ENCODE peak calls at places on chromosomes 5 and 9, in nine cellular contexts. One of them, this sample, is unnamed.

GRCh38 chr5:12934722-12935121 is 1009.8 kb downstream of the DNAH5 start:
- DNase-seq in pons: no peak
- DNase-seq in SIG-M5: no peak
- DNase-seq in T-cell: no peak
- DNase-seq in HEK293T: no peak
- DNase-seq in left ventricle myocardium inferior: no peak
- DNase-seq in neural progenitor cell: no peak
- DNase-seq in GM23248: no peak
- DNase-seq in dermis microvascular lymphatic vessel endothelial cell: peak
- DNase-seq in this sample: peak

GRCh38 chr5:34585601-34586104 is 70.5 kb upstream of the RAI14 start:
- DNase-seq in pons: no peak
- DNase-seq in SIG-M5: no peak
- DNase-seq in T-cell: no peak
- DNase-seq in HEK293T: no peak
- DNase-seq in left ventricle myocardium inferior: no peak
- DNase-seq in neural progenitor cell: no peak
- DNase-seq in GM23248: peak
- DNase-seq in dermis microvascular lymphatic vessel endothelial cell: peak
- DNase-seq in this sample: peak

GRCh38 chr5:50564079-50564478 is 102.4 kb upstream of the PARP8 start:
- DNase-seq in pons: no peak
- DNase-seq in SIG-M5: no peak
- DNase-seq in T-cell: peak
- DNase-seq in HEK293T: no peak
- DNase-seq in left ventricle myocardium inferior: no peak
- DNase-seq in neural progenitor cell: no peak
- DNase-seq in GM23248: no peak
- DNase-seq in dermis microvascular lymphatic vessel endothelial cell: no peak
- DNase-seq in this sample: no peak

GRCh38 chr9:19516348-19516747 is 107.5 kb downstream of the ACER2 start:
- DNase-seq in pons: no peak
- DNase-seq in SIG-M5: no peak
- DNase-seq in T-cell: no peak
- DNase-seq in HEK293T: no peak
- DNase-seq in left ventricle myocardium inferior: no peak
- DNase-seq in neural progenitor cell: no peak
- DNase-seq in GM23248: no peak
- DNase-seq in dermis microvascular lymphatic vessel endothelial cell: no peak
- DNase-seq in this sample: no peak

GRCh38 chr9:113853333-113853732 is 22.8 kb upstream of the ZNF618 start:
- DNase-seq in pons: no peak
- DNase-seq in SIG-M5: no peak
- DNase-seq in T-cell: no peak
- DNase-seq in HEK293T: peak
- DNase-seq in left ventricle myocardium inferior: no peak
- DNase-seq in neural progenitor cell: peak
- DNase-seq in GM23248: no peak
- DNase-seq in dermis microvascular lymphatic vessel endothelial cell: peak
- DNase-seq in this sample: no peak

GRCh38 chr5:103260951-103261350 is 2.4 kb downstream of the MACIR start:
- DNase-seq in pons: no peak
- DNase-seq in SIG-M5: no peak
- DNase-seq in T-cell: no peak
- DNase-seq in HEK293T: no peak
- DNase-seq in left ventricle myocardium inferior: no peak
- DNase-seq in neural progenitor cell: no peak
- DNase-seq in GM23248: no peak
- DNase-seq in dermis microvascular lymphatic vessel endothelial cell: no peak
- DNase-seq in this sample: no peak

GRCh38 chr9:79020266-79020665 is 551.5 kb upstream of the TLE4 start:
- DNase-seq in pons: no peak
- DNase-seq in SIG-M5: no peak
- DNase-seq in T-cell: no peak
- DNase-seq in HEK293T: no peak
- DNase-seq in left ventricle myocardium inferior: no peak
- DNase-seq in neural progenitor cell: no peak
- DNase-seq in GM23248: no peak
- DNase-seq in dermis microvascular lymphatic vessel endothelial cell: no peak
- DNase-seq in this sample: no peak

GRCh38 chr9:127968046-127968445 is 12.7 kb downstream of the EEIG1 start:
- DNase-seq in pons: no peak
- DNase-seq in SIG-M5: no peak
- DNase-seq in T-cell: no peak
- DNase-seq in HEK293T: no peak
- DNase-seq in left ventricle myocardium inferior: peak
- DNase-seq in neural progenitor cell: no peak
- DNase-seq in GM23248: peak
- DNase-seq in dermis microvascular lymphatic vessel endothelial cell: peak
- DNase-seq in this sample: peak

GRCh38 chr9:12276451-12276850 is 416.7 kb upstream of the TYRP1 start:
- DNase-seq in pons: no peak
- DNase-seq in SIG-M5: no peak
- DNase-seq in T-cell: no peak
- DNase-seq in HEK293T: no peak
- DNase-seq in left ventricle myocardium inferior: no peak
- DNase-seq in neural progenitor cell: no peak
- DNase-seq in GM23248: no peak
- DNase-seq in dermis microvascular lymphatic vessel endothelial cell: no peak
- DNase-seq in this sample: no peak

GRCh38 chr9:122397749-122398148 is 26.9 kb downstream of the PTGS1 start:
- DNase-seq in pons: no peak
- DNase-seq in SIG-M5: no peak
- DNase-seq in T-cell: no peak
- DNase-seq in HEK293T: no peak
- DNase-seq in left ventricle myocardium inferior: no peak
- DNase-seq in neural progenitor cell: no peak
- DNase-seq in GM23248: no peak
- DNase-seq in dermis microvascular lymphatic vessel endothelial cell: no peak
- DNase-seq in this sample: no peak

GRCh38 chr5:90866333-90866732 is 307.7 kb downstream of the ADGRV1 start:
- DNase-seq in pons: peak
- DNase-seq in SIG-M5: peak
- DNase-seq in T-cell: no peak
- DNase-seq in HEK293T: peak
- DNase-seq in left ventricle myocardium inferior: no peak
- DNase-seq in neural progenitor cell: no peak
- DNase-seq in GM23248: peak
- DNase-seq in dermis microvascular lymphatic vessel endothelial cell: peak
- DNase-seq in this sample: peak

GRCh38 chr5:73921746-73922145 is 295.8 kb downstream of the ARHGEF28 start:
- DNase-seq in pons: no peak
- DNase-seq in SIG-M5: no peak
- DNase-seq in T-cell: no peak
- DNase-seq in HEK293T: no peak
- DNase-seq in left ventricle myocardium inferior: no peak
- DNase-seq in neural progenitor cell: no peak
- DNase-seq in GM23248: no peak
- DNase-seq in dermis microvascular lymphatic vessel endothelial cell: no peak
- DNase-seq in this sample: no peak

GRCh38 chr9:129483467-129484324 is 137.2 kb downstream of the C9orf50 start:
- DNase-seq in pons: peak
- DNase-seq in SIG-M5: no peak
- DNase-seq in T-cell: no peak
- DNase-seq in HEK293T: peak
- DNase-seq in left ventricle myocardium inferior: peak
- DNase-seq in neural progenitor cell: peak
- DNase-seq in GM23248: peak
- DNase-seq in dermis microvascular lymphatic vessel endothelial cell: peak
- DNase-seq in this sample: peak

GRCh38 chr9:92686954-92687353 is 17.0 kb upstream of the IPPK start:
- DNase-seq in pons: no peak
- DNase-seq in SIG-M5: no peak
- DNase-seq in T-cell: no peak
- DNase-seq in HEK293T: peak
- DNase-seq in left ventricle myocardium inferior: no peak
- DNase-seq in neural progenitor cell: no peak
- DNase-seq in GM23248: peak
- DNase-seq in dermis microvascular lymphatic vessel endothelial cell: peak
- DNase-seq in this sample: no peak

GRCh38 chr5:35436441-35437057 is 181.1 kb upstream of the SPEF2 start:
- DNase-seq in pons: peak
- DNase-seq in SIG-M5: no peak
- DNase-seq in T-cell: no peak
- DNase-seq in HEK293T: peak
- DNase-seq in left ventricle myocardium inferior: no peak
- DNase-seq in neural progenitor cell: peak
- DNase-seq in GM23248: peak
- DNase-seq in dermis microvascular lymphatic vessel endothelial cell: peak
- DNase-seq in this sample: peak

GRCh38 chr5:108966910-108967309 is 219.2 kb downstream of the FER start:
- DNase-seq in pons: no peak
- DNase-seq in SIG-M5: no peak
- DNase-seq in T-cell: no peak
- DNase-seq in HEK293T: no peak
- DNase-seq in left ventricle myocardium inferior: no peak
- DNase-seq in neural progenitor cell: no peak
- DNase-seq in GM23248: no peak
- DNase-seq in dermis microvascular lymphatic vessel endothelial cell: no peak
- DNase-seq in this sample: no peak

GRCh38 chr5:82331557-82331956 is 53.4 kb upstream of the RPS23 start:
- DNase-seq in pons: no peak
- DNase-seq in SIG-M5: no peak
- DNase-seq in T-cell: no peak
- DNase-seq in HEK293T: no peak
- DNase-seq in left ventricle myocardium inferior: no peak
- DNase-seq in neural progenitor cell: no peak
- DNase-seq in GM23248: no peak
- DNase-seq in dermis microvascular lymphatic vessel endothelial cell: no peak
- DNase-seq in this sample: no peak

GRCh38 chr9:34997375-34997774 is 7.8 kb downstream of the DNAJB5 start:
- DNase-seq in pons: no peak
- DNase-seq in SIG-M5: no peak
- DNase-seq in T-cell: no peak
- DNase-seq in HEK293T: no peak
- DNase-seq in left ventricle myocardium inferior: no peak
- DNase-seq in neural progenitor cell: no peak
- DNase-seq in GM23248: no peak
- DNase-seq in dermis microvascular lymphatic vessel endothelial cell: no peak
- DNase-seq in this sample: no peak